ENCODE peak calls at places on chromosomes 3 and 15, in seven cellular contexts. N is midbrain; G is activated T-helper 9 cell treated with anti-CD3 and anti-CD28 coated beads, Interleukin-2, amount 50 U/mL, for 16 hours; C is nephron progenitor cell; X is fibroblast of villous mesenchyme; T is NCI-H1105 treated with DMSO at 0.1 percent for 48 hours; M is ACHN. Z is an unnamed sample.

GRCh38 chr3:193301441-193301840 is 60.4 kb downstream of the PLAAT1 start:
- DNase-seq in T (no peak), C (no peak), M (no peak), X (no peak), G (no peak), N (no peak), Z (no peak)

GRCh38 chr15:37586976-37587375 is 347.5 kb upstream of the TMCO5A start:
- DNase-seq in T (no peak), G (no peak), X (peak), N (no peak), M (no peak), C (no peak), Z (no peak)

GRCh38 chr3:74066456-74066855 is 441.7 kb upstream of the PDZRN3 start:
- DNase-seq in M (no peak), X (no peak), G (no peak), N (no peak), C (no peak), T (no peak), Z (no peak)

GRCh38 chr15:88636654-88637053 is 2.2 kb upstream of the ISG20 start:
- DNase-seq in T (no peak), G (no peak), C (no peak), X (peak), M (no peak), N (no peak), Z (no peak)

GRCh38 chr3:58628823-58629562 is 37.6 kb downstream of the FAM3D start:
- DNase-seq in M (no peak), N (no peak), X (peak), G (no peak), C (no peak), T (peak), Z (no peak)

GRCh38 chr3:141011511-141012262 is 39.5 kb upstream of the SPSB4 start:
- DNase-seq in M (peak), C (peak), X (peak), G (peak), T (peak), N (peak), Z (peak)

GRCh38 chr3:139561959-139562676 is 22.6 kb upstream of the RBP1 start:
- DNase-seq in C (peak), T (peak), G (no peak), M (peak), N (peak), X (peak), Z (no peak)

GRCh38 chr3:40714771-40715170 is 190.0 kb downstream of the ZNF621 start:
- DNase-seq in T (no peak), M (no peak), X (peak), G (no peak), N (no peak), C (no peak), Z (no peak)

GRCh38 chr15:56228352-56228751 is 15.3 kb downstream of the RFX7 start:
- DNase-seq in N (no peak), T (no peak), M (no peak), X (no peak), G (no peak), C (no peak), Z (no peak)

GRCh38 chr15:40493089-40493840 is 22.5 kb downstream of the CHST14 start:
- DNase-seq in T (no peak), X (no peak), M (no peak), N (no peak), C (no peak), G (peak), Z (no peak)

GRCh38 chr3:41710646-41711388 is 251.1 kb downstream of the ULK4 start:
- DNase-seq in T (no peak), G (no peak), C (peak), X (peak), N (no peak), M (peak), Z (no peak)

GRCh38 chr3:94405258-94406035 is 342.6 kb downstream of the NSUN3 start:
- DNase-seq in T (no peak), M (no peak), N (no peak), G (no peak), X (no peak), C (no peak), Z (no peak)

GRCh38 chr3:182485306-182485705 is 308.0 kb upstream of the ATP11B start:
- DNase-seq in G (no peak), C (no peak), M (no peak), T (no peak), X (no peak), N (no peak), Z (no peak)

GRCh38 chr15:86629409-86629808 is 549.7 kb downstream of the AGBL1 start:
- DNase-seq in G (no peak), C (no peak), N (no peak), T (no peak), M (no peak), X (no peak), Z (no peak)

GRCh38 chr3:115340586-115340985 is 193.5 kb upstream of the ZBTB20 start:
- DNase-seq in C (no peak), N (no peak), X (no peak), G (no peak), T (no peak), M (no peak), Z (no peak)

GRCh38 chr3:135805752-135806151 is 159.8 kb upstream of the PPP2R3A start:
- DNase-seq in C (no peak), M (no peak), X (no peak), T (no peak), N (no peak), G (no peak), Z (no peak)

GRCh38 chr3:30659270-30660127 is 53.1 kb downstream of the TGFBR2 start:
- DNase-seq in C (no peak), N (no peak), X (peak), T (no peak), G (no peak), M (peak), Z (no peak)

GRCh38 chr3:69710153-69710977 is 28.9 kb upstream of the MITF start:
- DNase-seq in C (no peak), X (no peak), M (peak), G (no peak), T (no peak), N (no peak), Z (no peak)

GRCh38 chr15:67080900-67081431 is 15.6 kb downstream of the SMAD3 start:
- DNase-seq in X (peak), G (peak), N (peak), C (no peak), T (no peak), M (no peak), Z (no peak)

GRCh38 chr3:101521251-101521701 is 8.3 kb upstream of the SENP7 start:
- DNase-seq in C (no peak), G (no peak), T (no peak), M (no peak), X (no peak), N (no peak), Z (no peak)

GRCh38 chr15:40340740-40341400 is at the start of gene CCDC9B:
- DNase-seq in X (peak), T (peak), C (peak), N (peak), M (peak), G (no peak), Z (no peak)

GRCh38 chr3:138042043-138042442 is 32.1 kb downstream of the CLDN18 start:
- DNase-seq in G (no peak), N (no peak), M (no peak), C (no peak), X (peak), T (no peak), Z (no peak)

GRCh38 chr15:65306551-65306950 is 2.1 kb downstream of the RNU5B-1 start:
- DNase-seq in C (no peak), X (no peak), N (no peak), G (no peak), M (no peak), T (peak), Z (no peak)

GRCh38 chr15:57387644-57388076 is 11.4 kb downstream of the CGNL1 start:
- DNase-seq in G (no peak), T (peak), C (no peak), M (no peak), X (no peak), N (no peak), Z (no peak)

GRCh38 chr15:63089260-63090043 is 32.2 kb upstream of the LACTB start:
- DNase-seq in N (no peak), X (peak), T (no peak), M (peak), G (no peak), C (no peak), Z (no peak)

GRCh38 chr3:154095832-154096421 is 25.3 kb upstream of the ARHGEF26 start:
- DNase-seq in M (peak), T (peak), N (no peak), G (no peak), C (no peak), X (peak), Z (no peak)

GRCh38 chr3:156271995-156272719 is 151.8 kb downstream of the KCNAB1 start:
- DNase-seq in N (no peak), C (no peak), X (no peak), M (no peak), G (no peak), T (no peak), Z (no peak)

GRCh38 chr3:170977911-170978310 is 48.6 kb downstream of the SLC2A2 start:
- DNase-seq in G (no peak), M (peak), T (no peak), N (no peak), C (no peak), X (no peak), Z (no peak)

GRCh38 chr3:107987036-107987557 is 103.7 kb downstream of the CD47 start:
- DNase-seq in G (no peak), X (peak), T (peak), C (no peak), M (peak), N (peak), Z (no peak)

GRCh38 chr15:99305761-99306505 is 54.7 kb downstream of the LRRC28 start:
- DNase-seq in X (peak), C (peak), T (peak), G (no peak), N (no peak), M (peak), Z (no peak)

GRCh38 chr15:39594056-39594763 is 13.3 kb downstream of the THBS1 start:
- DNase-seq in C (no peak), N (no peak), G (no peak), X (peak), T (no peak), M (peak), Z (no peak)